ENCODE peak calls at places on chromosomes 11 and 22, in five cellular contexts. One of them, this sample, is unnamed.

GRCh38 chr22:37012262-37012904 is 6.9 kb downstream of the TST start:
- DNase-seq in BJ: no peak
- DNase-seq in sigmoid colon: no peak
- DNase-seq in substantia nigra: peak; percentile 26
- DNase-seq in globus pallidus: peak; percentile 59
- DNase-seq in this sample: no peak

GRCh38 chr11:122020902-122021301 is 95.1 kb downstream of the BLID start:
- DNase-seq in BJ: no peak
- DNase-seq in sigmoid colon: no peak
- DNase-seq in substantia nigra: no peak
- DNase-seq in globus pallidus: no peak
- DNase-seq in this sample: no peak

GRCh38 chr11:19988598-19988997 is 171.7 kb downstream of the DBX1 start:
- DNase-seq in BJ: peak; percentile 72
- DNase-seq in sigmoid colon: peak; percentile 82
- DNase-seq in substantia nigra: no peak
- DNase-seq in globus pallidus: peak; percentile 71
- DNase-seq in this sample: no peak

GRCh38 chr22:10780281-10780680 is 4747.7 kb upstream of the OR11H1 start:
- DNase-seq in BJ: no peak
- DNase-seq in sigmoid colon: no peak
- DNase-seq in substantia nigra: no peak
- DNase-seq in globus pallidus: no peak
- DNase-seq in this sample: no peak

GRCh38 chr11:110798231-110798630 is 86.0 kb upstream of the ARHGAP20 start:
- DNase-seq in BJ: no peak
- DNase-seq in sigmoid colon: no peak
- DNase-seq in substantia nigra: no peak
- DNase-seq in globus pallidus: no peak
- DNase-seq in this sample: no peak

GRCh38 chr11:93100211-93100610 is 97.6 kb downstream of the SLC36A4 start:
- DNase-seq in BJ: no peak
- DNase-seq in sigmoid colon: no peak
- DNase-seq in substantia nigra: no peak
- DNase-seq in globus pallidus: no peak
- DNase-seq in this sample: no peak

GRCh38 chr22:44623771-44624510 is 78.1 kb upstream of the PRR5 start:
- DNase-seq in BJ: no peak
- DNase-seq in sigmoid colon: no peak
- DNase-seq in substantia nigra: no peak
- DNase-seq in globus pallidus: no peak
- DNase-seq in this sample: peak; percentile 28

GRCh38 chr11:6703247-6704063 is 20.3 kb upstream of the MRPL17 start:
- DNase-seq in BJ: no peak
- DNase-seq in sigmoid colon: no peak
- DNase-seq in substantia nigra: peak; percentile 28
- DNase-seq in globus pallidus: peak; percentile 82
- DNase-seq in this sample: no peak

GRCh38 chr11:119680899-119681370 is 48.1 kb downstream of the NECTIN1 start:
- DNase-seq in BJ: no peak
- DNase-seq in sigmoid colon: no peak
- DNase-seq in substantia nigra: no peak
- DNase-seq in globus pallidus: peak; percentile 70
- DNase-seq in this sample: no peak

GRCh38 chr11:109037856-109038780 is 373.2 kb downstream of the DDX10 start:
- DNase-seq in BJ: peak; percentile 27
- DNase-seq in sigmoid colon: no peak
- DNase-seq in substantia nigra: no peak
- DNase-seq in globus pallidus: peak; percentile 10
- DNase-seq in this sample: no peak

GRCh38 chr11:61695917-61696316 is 15.7 kb downstream of the DAGLA start:
- DNase-seq in BJ: peak; percentile 29
- DNase-seq in sigmoid colon: peak; percentile 92
- DNase-seq in substantia nigra: peak; percentile 23
- DNase-seq in globus pallidus: no peak
- DNase-seq in this sample: peak; percentile 47

This sample was measured in NCI-H2107.